ENCODE peak calls at places on chromosomes 7 and 10, in five cellular contexts. Q, C, O, M and Z are unnamed samples. For H3K4me1 and H3K27me3, the result is how much of the 10 kb centered on the place peaks cover.

GRCh38 chr10:30386801-30387588 is 37.9 kb upstream of the MTPAP start:
- DNase-seq in Q (no peak), O (no peak), C (no peak), M (no peak), Z (no peak)

GRCh38 chr7:81769891-81770818 is at the start of gene HGF:
- DNase-seq in Q (peak), M (no peak), C (peak), O (peak), Z (no peak)

GRCh38 chr7:109879429-109879828 is 1211.5 kb upstream of the LRRN3 start:
- DNase-seq in O (no peak), Q (no peak), C (no peak), M (no peak), Z (no peak)

GRCh38 chr10:3409928-3410327 is 237.3 kb upstream of the PITRM1 start:
- DNase-seq in Q (no peak), O (no peak), M (no peak), C (no peak), Z (no peak)

GRCh38 chr10:112955736-112956421 is 5.8 kb downstream of the TCF7L2 start:
- DNase-seq in M (no peak), Q (peak), O (no peak), C (no peak), Z (no peak)

GRCh38 chr7:8702807-8703206 is 269.4 kb downstream of the NXPH1 start:
- DNase-seq in M (no peak), Q (no peak), C (no peak), O (no peak), Z (no peak)

GRCh38 chr10:2929457-2929856 is 137.9 kb upstream of the PFKP start:
- DNase-seq in M (no peak), Q (no peak), C (no peak), O (no peak), Z (no peak)

GRCh38 chr7:140231779-140232491 is 55.2 kb upstream of the KDM7A start:
- DNase-seq in M (peak), C (no peak), Q (no peak), O (no peak), Z (peak)

GRCh38 chr10:123889821-123890220 is 1.8 kb downstream of the CPXM2 start:
- DNase-seq in Q (no peak), C (no peak), O (no peak), M (no peak), Z (no peak)

GRCh38 chr7:148480479-148481146 is 110.0 kb upstream of the C7orf33 start:
- DNase-seq in O (no peak), M (no peak), C (no peak), Q (no peak), Z (no peak)

GRCh38 chr7:102469351-102469971 is 4.7 kb downstream of the LRWD1 start:
- DNase-seq in O (peak), C (peak), M (no peak), Q (no peak), Z (no peak)

GRCh38 chr7:32347244-32347828 is 142.8 kb downstream of the LSM5 start:
- DNase-seq in M (no peak), Q (peak), C (no peak), O (peak), Z (no peak)

GRCh38 chr10:70887804-70888800 is at the start of gene PCBD1:
- DNase-seq in M (peak), C (peak), O (peak), Q (peak), Z (peak)

GRCh38 chr10:66836057-66836456 is 89.8 kb upstream of the LRRTM3 start:
- DNase-seq in Q (peak), C (no peak), M (no peak), O (no peak), Z (no peak)

GRCh38 chr7:29865526-29865925 is 59.2 kb downstream of the WIPF3 start:
- DNase-seq in Q (peak), M (no peak), C (no peak), O (no peak), Z (no peak)

GRCh38 chr7:158017226-158018060 is 570.2 kb downstream of the PTPRN2 start:
- DNase-seq in Q (no peak), M (no peak), C (peak), O (no peak), Z (no peak)

GRCh38 chr10:3186365-3186764 is 13.8 kb upstream of the PITRM1 start:
- DNase-seq in O (no peak), M (peak), C (no peak), Q (no peak), Z (peak)

GRCh38 chr7:74569501-74570075 is 87.9 kb upstream of the GTF2I start:
- DNase-seq in Q (no peak), C (no peak), M (no peak), O (no peak), Z (peak)

GRCh38 chr10:69636626-69637550 is 6.8 kb downstream of the FAM241B start:
- DNase-seq in O (peak), Q (no peak), M (peak), C (peak), Z (peak)

GRCh38 chr10:6578221-6579192 is 1.6 kb downstream of the PRKCQ start:
- DNase-seq in C (no peak), M (no peak), Q (no peak), O (no peak), Z (peak)

GRCh38 chr7:80847895-80848294 is 71.0 kb downstream of the SEMA3C start:
- DNase-seq in C (no peak), O (no peak), M (no peak), Q (peak), Z (no peak)

GRCh38 chr7:30465342-30466170 is 13.0 kb downstream of the NOD1 start:
- DNase-seq in Q (peak), O (no peak), C (no peak), M (no peak), Z (no peak)

GRCh38 chr7:144384555-144385245 is 18.8 kb downstream of the NOBOX start:
- DNase-seq in M (no peak), O (peak), C (no peak), Q (no peak), Z (no peak)

GRCh38 chr7:156999611-157000046 is 10.8 kb downstream of the MNX1 start:
- DNase-seq in Q (no peak), O (no peak), C (peak), M (no peak), Z (no peak)

GRCh38 chr10:84613336-84614021 is 285.1 kb downstream of the CCSER2 start:
- DNase-seq in Q (no peak), M (no peak), C (no peak), O (peak), Z (no peak)

GRCh38 chr10:102998508-102998907 is 80.4 kb downstream of the CNNM2 start:
- DNase-seq in C (no peak), Q (no peak), M (no peak), O (no peak), Z (no peak)

GRCh38 chr7:28984631-28985030 is 26.5 kb upstream of the TRIL start:
- DNase-seq in M (no peak), Q (peak), O (peak), C (peak), Z (no peak)

GRCh38 chr7:5704534-5704922 is 76.9 kb downstream of the RNF216 start:
- DNase-seq in C (no peak), M (peak), Q (peak), O (peak), Z (peak)

GRCh38 chr7:157786375-157787274 is 449.8 kb downstream of the DNAJB6 start:
- DNase-seq in C (no peak), Q (no peak), M (no peak), O (no peak), Z (no peak)

GRCh38 chr10:87842776-87843497 is 20.4 kb downstream of the KLLN start:
- DNase-seq in O (no peak), M (no peak), C (no peak), Q (peak), Z (no peak)

GRCh38 chr10:128297709-128298457 is 171.7 kb upstream of the MKI67 start:
- DNase-seq in M (no peak), O (no peak), C (no peak), Q (no peak), Z (no peak)

GRCh38 chr10:119892188-119893065 is at the start of gene SEC23IP:
- DNase-seq in M (peak), O (peak), Q (peak), C (peak), Z (peak)

GRCh38 chr10:132466520-132467463 is 69.8 kb downstream of the PWWP2B start:
- DNase-seq in M (no peak), C (peak), O (peak), Q (no peak), Z (no peak)
- H3K4me1 ChIP-seq in M (under half), C (half or more), O (under half), Q (under half), Z (under half)

DNA sequence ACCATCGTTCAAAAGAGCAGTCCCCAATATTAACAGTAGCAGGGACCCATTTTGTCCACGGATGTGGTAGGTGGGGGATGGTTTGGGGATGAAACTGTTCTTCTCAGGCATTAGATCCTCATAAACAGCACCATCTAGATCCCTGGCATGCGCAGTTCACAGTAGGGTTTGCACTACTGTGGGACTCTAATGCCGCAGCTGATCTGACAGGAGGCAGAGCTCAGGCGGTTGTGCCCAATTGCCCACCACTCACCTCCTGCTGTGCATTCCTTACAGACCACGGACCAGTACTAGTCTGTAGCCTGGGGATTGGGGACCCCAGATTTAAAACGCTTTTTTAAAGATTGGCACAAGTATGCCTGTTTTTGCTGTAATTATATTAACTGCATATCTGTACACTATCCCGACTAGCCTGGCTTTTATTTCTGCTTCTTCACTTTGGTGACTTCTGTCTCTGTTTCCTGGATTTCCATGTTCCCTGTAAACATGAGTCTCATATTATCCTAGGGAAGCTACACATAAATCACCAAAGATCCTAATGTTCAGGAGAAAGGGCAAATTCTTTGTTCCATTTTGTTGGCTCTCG is 163.3 kb upstream of the AKR1E2 start:
- DNase-seq in M (no peak), C (no peak), Q (no peak), O (no peak), Z (no peak)
- H3K27ac ChIP-seq in M (no peak), C (peak), Q (peak), O (peak), Z (no peak)

GRCh38 chr10:51983481-51983880 is 284.1 kb upstream of the CSTF2T start:
- DNase-seq in O (no peak), C (no peak), Q (no peak), M (no peak), Z (no peak)
- H3K27me3 ChIP-seq in O (under half), C (under half), Q (under half), M (under half), Z (under half)

GRCh38 chr10:44979281-44980181 is 922 bp upstream of the DEPP1 start:
- DNase-seq in Q (no peak), O (no peak), C (no peak), M (no peak), Z (no peak)

GRCh38 chr10:44978213-44978569 is 418 bp downstream of the DEPP1 start:
- DNase-seq in Q (no peak), O (no peak), C (no peak), M (no peak), Z (no peak)

GRCh38 chr10:44980309-44981171 is 1.9 kb upstream of the DEPP1 start:
- DNase-seq in Q (no peak), M (no peak), C (no peak), O (no peak), Z (no peak)

GRCh38 chr10:44977287-44978212 is 1.1 kb downstream of the DEPP1 start:
- DNase-seq in O (no peak), Q (no peak), M (no peak), C (peak), Z (no peak)

DNA sequence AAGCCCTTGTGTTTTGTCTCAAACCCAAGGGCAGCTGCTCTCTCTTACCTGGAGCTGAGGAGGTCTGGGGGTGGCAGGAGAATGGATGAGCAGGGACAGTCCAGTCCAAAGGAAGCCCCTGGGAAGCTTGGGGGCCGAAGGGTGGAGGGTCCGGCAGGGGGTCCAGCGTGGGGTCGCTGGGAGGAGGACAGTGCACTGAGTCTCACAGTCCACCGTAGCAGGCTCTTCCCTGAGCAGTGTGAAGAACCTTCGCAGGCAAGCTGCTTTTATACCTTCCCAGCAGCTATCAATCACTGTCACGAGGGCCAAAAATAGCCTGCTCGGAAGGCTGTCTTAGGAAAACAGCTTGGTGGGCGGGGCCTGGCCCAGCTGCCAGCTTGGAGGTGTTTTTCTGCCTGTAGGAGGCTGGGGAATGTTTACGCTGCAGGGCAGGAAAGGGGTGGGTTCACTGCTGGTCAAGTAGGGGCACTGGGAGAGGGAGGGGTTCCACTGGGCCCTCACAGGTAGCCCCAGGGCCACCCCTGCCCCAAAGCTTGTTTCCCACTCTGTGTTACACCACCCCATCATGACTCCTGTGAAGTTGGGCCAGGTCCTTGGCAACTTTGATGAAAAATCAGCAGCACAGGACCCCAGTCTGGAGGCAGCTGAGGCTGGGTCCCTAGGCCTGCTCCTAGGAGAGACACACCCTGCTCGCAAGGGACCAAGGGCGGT is at the start of gene DEPP1:
- DNase-seq in Q (peak), C (peak), M (no peak), O (peak), Z (no peak)
- H3K4me1 ChIP-seq in Q (under half), C (half or more), M (under half), O (half or more), Z (under half)

GRCh38 chr7:4700577-4701235 is 18.6 kb downstream of the FOXK1 start:
- DNase-seq in M (no peak), C (no peak), O (no peak), Q (peak), Z (no peak)
- H3K27ac ChIP-seq in M (no peak), C (peak), O (no peak), Q (peak), Z (no peak)

DNA sequence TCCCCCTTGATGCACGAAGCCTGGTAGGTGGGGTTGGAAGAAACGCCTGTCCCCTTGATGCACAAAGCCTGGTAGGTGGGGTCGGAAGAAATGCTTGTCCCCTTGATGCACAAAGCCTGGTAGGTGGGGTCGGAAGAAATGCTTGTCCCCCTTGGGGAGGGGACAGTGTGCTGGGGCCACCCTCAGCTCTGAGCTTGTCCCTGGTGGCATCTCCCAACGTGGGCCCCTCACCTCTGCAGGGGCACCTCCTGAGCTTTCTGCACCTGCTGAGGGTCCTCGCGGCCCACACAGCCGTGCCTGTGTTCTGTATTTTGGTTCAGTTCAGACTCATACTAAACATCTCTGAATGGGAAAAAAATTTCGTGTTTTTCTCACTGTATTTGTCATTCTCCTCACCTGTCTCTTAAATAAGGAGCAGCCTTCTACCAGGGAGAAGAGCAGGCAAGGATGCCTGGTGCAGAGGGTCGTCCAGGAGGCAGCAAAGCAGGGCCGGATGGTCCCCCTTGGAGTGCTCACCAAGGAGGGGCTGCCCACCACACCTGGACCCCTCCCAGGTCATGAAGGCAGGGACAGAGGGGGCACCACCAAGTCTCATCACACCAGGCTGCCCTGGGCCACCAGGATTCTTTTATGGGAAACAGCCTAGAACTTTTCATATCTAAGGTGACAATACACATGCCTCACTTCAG is 24.7 kb downstream of the VIPR2 start:
- DNase-seq in Q (no peak), C (no peak), M (no peak), O (no peak), Z (no peak)
- H3K27me3 ChIP-seq in Q (under half), C (under half), M (under half), O (under half), Z (under half)

GRCh38 chr10:114576132-114576487 is 82.0 kb downstream of the ABLIM1 start:
- DNase-seq in C (no peak), O (no peak), M (no peak), Q (no peak), Z (no peak)

GRCh38 chr10:114575417-114576131 is 82.5 kb downstream of the ABLIM1 start:
- DNase-seq in Q (no peak), M (no peak), O (peak), C (peak), Z (no peak)

GRCh38 chr10:114576716-114577115 is 81.4 kb downstream of the ABLIM1 start:
- DNase-seq in O (no peak), M (no peak), Q (no peak), C (no peak), Z (no peak)

GRCh38 chr10:114573330-114574045 is 84.6 kb downstream of the ABLIM1 start:
- DNase-seq in O (peak), M (no peak), Q (no peak), C (no peak), Z (no peak)

GRCh38 chr10:114571316-114571999 is 86.6 kb downstream of the ABLIM1 start:
- DNase-seq in C (no peak), Q (no peak), M (no peak), O (peak), Z (no peak)
- H3K4me1 ChIP-seq in C (under half), Q (under half), M (under half), O (under half), Z (under half)

GRCh38 chr7:106073701-106074100 is 38.4 kb downstream of the SYPL1 start:
- DNase-seq in C (no peak), M (no peak), Q (no peak), O (no peak), Z (no peak)
- H3K27ac ChIP-seq in C (no peak), M (no peak), Q (no peak), O (no peak), Z (no peak)